ENCODE peak calls at places on chromosomes 5 and 9, in five cellular contexts. X, G, J, Z and N are unnamed samples.

GRCh38 chr5:94545870-94546625 is 72.4 kb downstream of the KIAA0825 start:
- DNase-seq in J (no peak), Z (no peak), X (no peak), G (no peak), N (no peak)

GRCh38 chr9:89380437-89381307 is 62.4 kb downstream of the SECISBP2 start:
- DNase-seq in G (no peak), J (no peak), Z (no peak), X (no peak), N (no peak)

GRCh38 chr5:146203872-146204192 is 427 bp downstream of the RBM27 start:
- DNase-seq in J (no peak), Z (no peak), X (no peak), G (no peak), N (no peak)

GRCh38 chr9:81964216-81965171 is 21.2 kb downstream of the SPATA31D3 start:
- DNase-seq in Z (no peak), J (no peak), G (no peak), X (no peak), N (no peak)

GRCh38 chr9:6272229-6272597 is 56.0 kb upstream of the TPD52L3 start:
- DNase-seq in Z (peak), X (peak), G (peak), J (no peak), N (peak)

GRCh38 chr9:98995971-98996504 is 52.3 kb downstream of the COL15A1 start:
- DNase-seq in J (no peak), X (no peak), Z (no peak), G (no peak), N (no peak)

GRCh38 chr9:136409557-136410455 is 608 bp downstream of the ENTR1 start:
- DNase-seq in G (peak), J (no peak), Z (no peak), X (peak), N (peak)

GRCh38 chr5:157914389-157914788 is 55.4 kb upstream of the CLINT1 start:
- DNase-seq in Z (no peak), J (no peak), G (no peak), X (no peak), N (no peak)

GRCh38 chr5:142287096-142287972 is 37.5 kb downstream of the SPRY4 start:
- DNase-seq in X (no peak), J (no peak), G (no peak), Z (no peak), N (no peak)

GRCh38 chr9:129761901-129762359 is 9.1 kb upstream of the PTGES start:
- DNase-seq in Z (no peak), G (no peak), X (peak), J (no peak), N (peak)

GRCh38 chr5:107470007-107470582 is 200.6 kb downstream of the EFNA5 start:
- DNase-seq in Z (no peak), G (peak), J (no peak), X (peak), N (peak)

GRCh38 chr9:76136986-76137385 is 246.5 kb downstream of the PCSK5 start:
- DNase-seq in G (peak), J (peak), X (peak), Z (no peak), N (peak)

GRCh38 chr5:133814152-133814551 is 154.3 kb downstream of the C5orf15 start:
- DNase-seq in X (peak), Z (no peak), J (no peak), G (peak), N (peak)

GRCh38 chr9:87270241-87271234 is 227.1 kb upstream of the DAPK1 start:
- DNase-seq in J (no peak), X (no peak), G (no peak), Z (peak), N (no peak)

GRCh38 chr5:143318833-143319232 is 84.7 kb downstream of the NR3C1 start:
- DNase-seq in G (no peak), Z (no peak), J (no peak), X (peak), N (no peak)

GRCh38 chr9:100167176-100167575 is 68.1 kb downstream of the INVS start:
- DNase-seq in Z (no peak), X (peak), J (no peak), G (peak), N (peak)

GRCh38 chr9:698276-698675 is 143.2 kb upstream of the DMRT1 start:
- DNase-seq in G (no peak), J (no peak), Z (no peak), X (peak), N (peak)

GRCh38 chr5:164422400-164422799 is 917.0 kb downstream of the MAT2B start:
- DNase-seq in J (no peak), X (peak), G (no peak), Z (no peak), N (peak)

GRCh38 chr5:87408219-87408618 is 4.5 kb downstream of the CCNH start:
- DNase-seq in Z (no peak), G (no peak), J (no peak), X (no peak), N (no peak)

GRCh38 chr5:87413116-87413645 is 451 bp upstream of the CCNH start:
- DNase-seq in Z (no peak), J (no peak), G (no peak), X (no peak), N (no peak)

GRCh38 chr5:87412417-87413115 is at the start of gene CCNH:
- DNase-seq in J (peak), G (peak), X (peak), Z (peak), N (peak)

GRCh38 chr5:87411586-87412416 is 929 bp downstream of the CCNH start:
- DNase-seq in J (peak), X (peak), Z (no peak), G (peak), N (peak)

GRCh38 chr5:87410941-87411340 is 1.8 kb downstream of the CCNH start:
- DNase-seq in G (peak), X (no peak), J (no peak), Z (no peak), N (no peak)
- H3K4me3 ChIP-seq in G (peak), X (no peak), J (peak), Z (no peak), N (no peak)

GRCh38 chr9:107283621-107284616 is 840 bp downstream of the RAD23B start:
- DNase-seq in Z (peak), J (peak), X (peak), G (peak), N (peak)
- TF ChIP-seq CTCF in Z (no peak), J (no peak), X (no peak), G (no peak), N (no peak)

GRCh38 chr5:14183187-14183939 is 40.2 kb downstream of the TRIO start:
- DNase-seq in J (no peak), Z (peak), G (no peak), X (no peak), N (no peak)
- H3K4me3 ChIP-seq in J (no peak), Z (peak), G (no peak), X (no peak), N (no peak)

DNA sequence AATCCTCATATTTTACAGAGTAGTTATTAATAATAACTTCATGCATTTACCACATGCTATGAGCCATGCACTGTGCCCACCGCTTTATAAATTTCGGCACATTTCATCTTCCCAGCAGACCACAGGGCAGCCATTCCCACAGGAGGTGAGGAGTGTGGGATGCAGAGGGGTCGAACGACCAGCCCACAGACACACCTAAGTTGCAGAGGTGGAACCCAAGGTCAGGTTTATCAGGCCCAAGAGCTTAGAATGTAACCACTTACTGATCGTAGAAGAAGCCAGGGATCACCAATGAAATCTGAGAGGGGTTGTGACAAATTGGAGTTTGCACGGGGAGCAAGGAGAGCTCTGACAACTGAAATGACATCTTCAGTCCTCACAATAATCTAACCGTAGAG is 303.0 kb upstream of the MSX2 start:
- DNase-seq in G (no peak), J (no peak), Z (no peak), X (no peak), N (no peak)
- TF ChIP-seq CTCF in G (no peak), J (no peak), Z (no peak), X (no peak), N (no peak)